ENCODE peak calls at places on chromosomes 3 and 15, in eight cellular contexts. One of them, this sample, is unnamed.

GRCh38 chr15:39874890-39875549 is 45.0 kb downstream of the GPR176 start:
- DNase-seq in EL: peak
- DNase-seq in T1000: no peak
- DNase-seq in tibial artery: no peak
- DNase-seq in B cell: no peak
- DNase-seq in iris pigment epithelial cell: peak
- DNase-seq in H9: no peak
- DNase-seq in activated CD4-positive, alpha-beta T cell treated with anti-CD3 and anti-CD28 coated beads, Interleukin-2, amount 50 U/mL, for 48 hours: peak
- DNase-seq in this sample: no peak

GRCh38 chr15:55915221-55915620 is 78.2 kb downstream of the NEDD4 start:
- DNase-seq in iris pigment epithelial cell: no peak
- DNase-seq in H9: no peak
- DNase-seq in activated CD4-positive, alpha-beta T cell treated with anti-CD3 and anti-CD28 coated beads, Interleukin-2, amount 50 U/mL, for 48 hours: no peak
- DNase-seq in tibial artery: no peak
- DNase-seq in B cell: no peak
- DNase-seq in EL: peak
- DNase-seq in T1000: no peak
- DNase-seq in this sample: no peak

GRCh38 chr3:156681003-156681402 is 6.6 kb downstream of the TIPARP start:
- DNase-seq in tibial artery: no peak
- DNase-seq in activated CD4-positive, alpha-beta T cell treated with anti-CD3 and anti-CD28 coated beads, Interleukin-2, amount 50 U/mL, for 48 hours: no peak
- DNase-seq in T1000: no peak
- DNase-seq in B cell: no peak
- DNase-seq in H9: peak
- DNase-seq in iris pigment epithelial cell: peak
- DNase-seq in EL: peak
- DNase-seq in this sample: no peak

GRCh38 chr3:195823286-195823685 is 11.6 kb upstream of the MUC4 start:
- DNase-seq in B cell: no peak
- DNase-seq in tibial artery: no peak
- DNase-seq in H9: no peak
- DNase-seq in EL: no peak
- DNase-seq in activated CD4-positive, alpha-beta T cell treated with anti-CD3 and anti-CD28 coated beads, Interleukin-2, amount 50 U/mL, for 48 hours: no peak
- DNase-seq in iris pigment epithelial cell: no peak
- DNase-seq in T1000: no peak
- DNase-seq in this sample: no peak

GRCh38 chr15:75725021-75725718 is 12.5 kb upstream of the CSPG4 start:
- DNase-seq in EL: no peak
- DNase-seq in B cell: peak
- DNase-seq in iris pigment epithelial cell: no peak
- DNase-seq in H9: no peak
- DNase-seq in activated CD4-positive, alpha-beta T cell treated with anti-CD3 and anti-CD28 coated beads, Interleukin-2, amount 50 U/mL, for 48 hours: no peak
- DNase-seq in T1000: no peak
- DNase-seq in tibial artery: peak
- DNase-seq in this sample: no peak

GRCh38 chr15:31042731-31043130 is 51.3 kb upstream of the MTMR10 start:
- DNase-seq in H9: no peak
- DNase-seq in T1000: no peak
- DNase-seq in activated CD4-positive, alpha-beta T cell treated with anti-CD3 and anti-CD28 coated beads, Interleukin-2, amount 50 U/mL, for 48 hours: no peak
- DNase-seq in tibial artery: no peak
- DNase-seq in B cell: no peak
- DNase-seq in iris pigment epithelial cell: no peak
- DNase-seq in EL: no peak
- DNase-seq in this sample: no peak

GRCh38 chr3:141115752-141116541 is 64.8 kb downstream of the SPSB4 start:
- DNase-seq in B cell: no peak
- DNase-seq in T1000: no peak
- DNase-seq in EL: no peak
- DNase-seq in iris pigment epithelial cell: peak
- DNase-seq in tibial artery: no peak
- DNase-seq in H9: peak
- DNase-seq in activated CD4-positive, alpha-beta T cell treated with anti-CD3 and anti-CD28 coated beads, Interleukin-2, amount 50 U/mL, for 48 hours: no peak
- DNase-seq in this sample: no peak

GRCh38 chr3:185824051-185824466 is 783 bp downstream of the IGF2BP2 start:
- DNase-seq in T1000: no peak
- DNase-seq in B cell: peak
- DNase-seq in tibial artery: no peak
- DNase-seq in H9: peak
- DNase-seq in EL: no peak
- DNase-seq in activated CD4-positive, alpha-beta T cell treated with anti-CD3 and anti-CD28 coated beads, Interleukin-2, amount 50 U/mL, for 48 hours: peak
- DNase-seq in iris pigment epithelial cell: no peak
- DNase-seq in this sample: peak

GRCh38 chr3:134307425-134307824 is 56.8 kb upstream of the RYK start:
- DNase-seq in activated CD4-positive, alpha-beta T cell treated with anti-CD3 and anti-CD28 coated beads, Interleukin-2, amount 50 U/mL, for 48 hours: no peak
- DNase-seq in EL: no peak
- DNase-seq in tibial artery: no peak
- DNase-seq in iris pigment epithelial cell: no peak
- DNase-seq in H9: no peak
- DNase-seq in B cell: no peak
- DNase-seq in T1000: no peak
- DNase-seq in this sample: no peak

GRCh38 chr15:50107591-50108408 is 11.2 kb downstream of the ATP8B4 start:
- DNase-seq in activated CD4-positive, alpha-beta T cell treated with anti-CD3 and anti-CD28 coated beads, Interleukin-2, amount 50 U/mL, for 48 hours: peak
- DNase-seq in iris pigment epithelial cell: no peak
- DNase-seq in T1000: no peak
- DNase-seq in H9: no peak
- DNase-seq in EL: no peak
- DNase-seq in B cell: no peak
- DNase-seq in tibial artery: peak
- DNase-seq in this sample: no peak

GRCh38 chr15:61092387-61093157 is 136.5 kb downstream of the RORA start:
- DNase-seq in H9: no peak
- DNase-seq in iris pigment epithelial cell: no peak
- DNase-seq in T1000: no peak
- DNase-seq in B cell: no peak
- DNase-seq in tibial artery: no peak
- DNase-seq in activated CD4-positive, alpha-beta T cell treated with anti-CD3 and anti-CD28 coated beads, Interleukin-2, amount 50 U/mL, for 48 hours: no peak
- DNase-seq in EL: no peak
- DNase-seq in this sample: no peak

GRCh38 chr15:99212401-99212800 is 37.0 kb downstream of the TTC23 start:
- DNase-seq in T1000: peak
- DNase-seq in H9: no peak
- DNase-seq in tibial artery: no peak
- DNase-seq in EL: peak
- DNase-seq in iris pigment epithelial cell: peak
- DNase-seq in activated CD4-positive, alpha-beta T cell treated with anti-CD3 and anti-CD28 coated beads, Interleukin-2, amount 50 U/mL, for 48 hours: no peak
- DNase-seq in B cell: no peak
- DNase-seq in this sample: no peak

GRCh38 chr3:26368312-26368711 is 254.3 kb upstream of the LRRC3B start:
- DNase-seq in tibial artery: no peak
- DNase-seq in EL: no peak
- DNase-seq in T1000: no peak
- DNase-seq in H9: no peak
- DNase-seq in iris pigment epithelial cell: no peak
- DNase-seq in activated CD4-positive, alpha-beta T cell treated with anti-CD3 and anti-CD28 coated beads, Interleukin-2, amount 50 U/mL, for 48 hours: no peak
- DNase-seq in B cell: no peak
- DNase-seq in this sample: no peak

GRCh38 chr15:37102315-37103021 is 2.1 kb upstream of the MEIS2 start:
- DNase-seq in iris pigment epithelial cell: no peak
- DNase-seq in B cell: no peak
- DNase-seq in tibial artery: no peak
- DNase-seq in H9: peak
- DNase-seq in T1000: no peak
- DNase-seq in activated CD4-positive, alpha-beta T cell treated with anti-CD3 and anti-CD28 coated beads, Interleukin-2, amount 50 U/mL, for 48 hours: no peak
- DNase-seq in EL: peak
- DNase-seq in this sample: peak

GRCh38 chr15:80317389-80318169 is 65.6 kb upstream of the CTXND1 start:
- DNase-seq in H9: no peak
- DNase-seq in T1000: no peak
- DNase-seq in iris pigment epithelial cell: peak
- DNase-seq in tibial artery: no peak
- DNase-seq in activated CD4-positive, alpha-beta T cell treated with anti-CD3 and anti-CD28 coated beads, Interleukin-2, amount 50 U/mL, for 48 hours: no peak
- DNase-seq in EL: peak
- DNase-seq in B cell: no peak
- DNase-seq in this sample: no peak

GRCh38 chr15:30991301-30992072 is at the start of gene MTMR10:
- DNase-seq in EL: peak
- DNase-seq in H9: peak
- DNase-seq in B cell: peak
- DNase-seq in T1000: peak
- DNase-seq in tibial artery: peak
- DNase-seq in iris pigment epithelial cell: peak
- DNase-seq in activated CD4-positive, alpha-beta T cell treated with anti-CD3 and anti-CD28 coated beads, Interleukin-2, amount 50 U/mL, for 48 hours: peak
- DNase-seq in this sample: peak

GRCh38 chr15:78623786-78624497 is 3.1 kb upstream of the CHRNA3 start:
- DNase-seq in iris pigment epithelial cell: no peak
- DNase-seq in B cell: no peak
- DNase-seq in H9: no peak
- DNase-seq in tibial artery: no peak
- DNase-seq in EL: no peak
- DNase-seq in activated CD4-positive, alpha-beta T cell treated with anti-CD3 and anti-CD28 coated beads, Interleukin-2, amount 50 U/mL, for 48 hours: no peak
- DNase-seq in T1000: no peak
- DNase-seq in this sample: no peak

GRCh38 chr15:70323111-70323851 is 225.6 kb upstream of the TLE3 start:
- DNase-seq in activated CD4-positive, alpha-beta T cell treated with anti-CD3 and anti-CD28 coated beads, Interleukin-2, amount 50 U/mL, for 48 hours: no peak
- DNase-seq in iris pigment epithelial cell: peak
- DNase-seq in EL: peak
- DNase-seq in T1000: no peak
- DNase-seq in B cell: no peak
- DNase-seq in tibial artery: peak
- DNase-seq in H9: no peak
- DNase-seq in this sample: no peak

GRCh38 chr3:33004205-33004604 is 52.8 kb downstream of the CCR4 start:
- DNase-seq in tibial artery: no peak
- DNase-seq in iris pigment epithelial cell: no peak
- DNase-seq in activated CD4-positive, alpha-beta T cell treated with anti-CD3 and anti-CD28 coated beads, Interleukin-2, amount 50 U/mL, for 48 hours: no peak
- DNase-seq in B cell: no peak
- DNase-seq in T1000: no peak
- DNase-seq in H9: no peak
- DNase-seq in EL: no peak
- DNase-seq in this sample: no peak

GRCh38 chr15:67781907-67782559 is 43.3 kb upstream of the SKOR1 start:
- DNase-seq in B cell: no peak
- DNase-seq in tibial artery: no peak
- DNase-seq in activated CD4-positive, alpha-beta T cell treated with anti-CD3 and anti-CD28 coated beads, Interleukin-2, amount 50 U/mL, for 48 hours: no peak
- DNase-seq in T1000: no peak
- DNase-seq in EL: no peak
- DNase-seq in iris pigment epithelial cell: no peak
- DNase-seq in H9: no peak
- DNase-seq in this sample: peak

GRCh38 chr15:65818927-65819562 is 27.0 kb upstream of the DENND4A start:
- DNase-seq in T1000: no peak
- DNase-seq in B cell: peak
- DNase-seq in EL: no peak
- DNase-seq in tibial artery: no peak
- DNase-seq in activated CD4-positive, alpha-beta T cell treated with anti-CD3 and anti-CD28 coated beads, Interleukin-2, amount 50 U/mL, for 48 hours: no peak
- DNase-seq in H9: no peak
- DNase-seq in iris pigment epithelial cell: peak
- DNase-seq in this sample: no peak

GRCh38 chr15:94026458-94026967 is 204.8 kb upstream of the MCTP2 start:
- DNase-seq in T1000: peak
- DNase-seq in activated CD4-positive, alpha-beta T cell treated with anti-CD3 and anti-CD28 coated beads, Interleukin-2, amount 50 U/mL, for 48 hours: no peak
- DNase-seq in H9: no peak
- DNase-seq in iris pigment epithelial cell: peak
- DNase-seq in tibial artery: no peak
- DNase-seq in B cell: no peak
- DNase-seq in EL: peak
- DNase-seq in this sample: no peak